ENCODE peak calls at places on chromosomes 11 and 22, in eight cellular contexts. H, M, P, E, G, Q, S and O are unnamed samples.
A peak's percentile ranks its signal among the peaks of the same experiment; 100 is the strongest.

GRCh38 chr11:60931897-60932296 is 7.6 kb downstream of the TMEM132A start:
- DNase-seq in E (no peak), Q (no peak), P (no peak), H (no peak), M (no peak), G (no peak), S (no peak), O (no peak)

GRCh38 chr11:134995746-134996145 is 583.7 kb upstream of the B3GAT1 start:
- DNase-seq in M (no peak), H (no peak), P (no peak), G (no peak), S (no peak), Q (no peak), E (no peak), O (no peak)

GRCh38 chr22:24146190-24146616 is 35.1 kb upstream of the SUSD2 start:
- DNase-seq in G (peak; percentile 50), M (peak; percentile 83), S (no peak), E (peak; percentile 80), Q (no peak), H (no peak), P (peak; percentile 55), O (peak; percentile 53)

GRCh38 chr22:36398602-36399472 is 11.1 kb upstream of the MYH9 start:
- DNase-seq in Q (no peak), E (peak; percentile 51), P (no peak), M (peak; percentile 87), G (no peak), S (no peak), H (no peak), O (no peak)

GRCh38 chr11:34457607-34458006 is 18.9 kb downstream of the CAT start:
- DNase-seq in H (no peak), P (no peak), M (no peak), G (no peak), E (no peak), S (no peak), Q (no peak), O (no peak)

GRCh38 chr22:36155702-36156101 is 4.9 kb downstream of the APOL3 start:
- DNase-seq in Q (no peak), M (no peak), E (peak; percentile 35), H (no peak), P (peak; percentile 12), G (no peak), S (no peak), O (no peak)

GRCh38 chr11:48044577-48044976 is 64.2 kb downstream of the PTPRJ start:
- DNase-seq in P (no peak), E (no peak), G (no peak), Q (no peak), S (no peak), H (no peak), M (no peak), O (no peak)

GRCh38 chr22:42889290-42889689 is 32.2 kb upstream of the ARFGAP3 start:
- DNase-seq in S (no peak), E (no peak), M (no peak), Q (peak; percentile 97), P (no peak), G (no peak), H (no peak), O (no peak)

GRCh38 chr11:132060546-132060945 is 690.1 kb downstream of the NTM start:
- DNase-seq in G (no peak), M (peak; percentile 23), Q (no peak), E (no peak), H (no peak), P (no peak), S (no peak), O (no peak)

GRCh38 chr11:12677131-12677530 is 2.9 kb downstream of the TEAD1 start:
- DNase-seq in M (no peak), H (no peak), G (peak; percentile 57), E (no peak), P (no peak), Q (no peak), S (no peak), O (no peak)

GRCh38 chr11:111063711-111064110 is 181.8 kb upstream of the POU2AF2 start:
- DNase-seq in P (no peak), M (peak; percentile 42), S (no peak), G (no peak), H (no peak), Q (no peak), E (no peak), O (no peak)

GRCh38 chr11:76251576-76251975 is 45.3 kb upstream of the WNT11 start:
- DNase-seq in Q (no peak), G (no peak), H (no peak), S (no peak), E (no peak), P (no peak), M (no peak), O (no peak)

GRCh38 chr11:9748361-9748970 is 84.6 kb downstream of the SWAP70 start:
- DNase-seq in Q (peak; percentile 72), M (peak; percentile 79), E (peak; percentile 63), H (peak; percentile 70), S (no peak), P (peak; percentile 72), G (peak; percentile 70), O (peak; percentile 85)

GRCh38 chr11:1655168-1656060 is 25.8 kb downstream of the KRTAP5-5 start:
- DNase-seq in Q (no peak), M (no peak), H (no peak), S (no peak), G (peak; percentile 33), E (no peak), P (no peak), O (no peak)

GRCh38 chr11:8366316-8366715 is 102.6 kb upstream of the LMO1 start:
- DNase-seq in S (no peak), H (no peak), Q (no peak), G (no peak), E (no peak), M (no peak), P (no peak), O (no peak)

GRCh38 chr22:45223304-45224117 is 17.2 kb downstream of the KIAA0930 start:
- DNase-seq in P (no peak), M (no peak), S (no peak), Q (no peak), H (no peak), E (no peak), G (no peak), O (no peak)

GRCh38 chr22:30212363-30212995 is 34.1 kb downstream of the LIF start:
- DNase-seq in G (peak; percentile 30), E (peak; percentile 96), H (peak; percentile 93), S (no peak), P (no peak), M (peak; percentile 95), Q (no peak), O (peak; percentile 98)

GRCh38 chr11:9772218-9772617 is 108.3 kb downstream of the SWAP70 start:
- DNase-seq in Q (no peak), S (no peak), E (no peak), H (no peak), G (no peak), M (no peak), P (no peak), O (no peak)

GRCh38 chr11:45897556-45897955 is 9.5 kb downstream of the FREY1 start:
- DNase-seq in S (no peak), H (no peak), E (no peak), M (no peak), P (no peak), Q (no peak), G (peak; percentile 33), O (peak; percentile 26)

GRCh38 chr11:27183672-27184457 is 143.2 kb downstream of the BBOX1 start:
- DNase-seq in M (peak; percentile 72), P (peak; percentile 39), Q (peak; percentile 12), H (peak; percentile 51), G (peak; percentile 25), S (no peak), E (peak; percentile 63), O (peak; percentile 78)

GRCh38 chr11:126522152-126522551 is 166.7 kb downstream of the ST3GAL4 start:
- DNase-seq in P (peak; percentile 21), G (no peak), H (no peak), M (peak; percentile 10), E (no peak), S (no peak), Q (no peak), O (peak; percentile 20)

GRCh38 chr11:102757823-102758549 is 22.4 kb downstream of the MMP10 start:
- DNase-seq in P (no peak), S (no peak), M (peak; percentile 89), Q (no peak), H (no peak), E (no peak), G (no peak), O (no peak)

GRCh38 chr22:38824587-38824986 is 19.2 kb downstream of the NPTXR start:
- DNase-seq in P (peak; percentile 67), G (no peak), E (peak; percentile 73), M (peak; percentile 75), H (no peak), Q (no peak), S (peak; percentile 61), O (peak; percentile 49)
- TF ChIP-seq RAD21 in P (peak; percentile 35), G (no peak), E (peak; percentile 20), M (peak; percentile 30), H (peak; percentile 17), Q (no peak), S (peak; percentile 69), O (no peak)

DNA sequence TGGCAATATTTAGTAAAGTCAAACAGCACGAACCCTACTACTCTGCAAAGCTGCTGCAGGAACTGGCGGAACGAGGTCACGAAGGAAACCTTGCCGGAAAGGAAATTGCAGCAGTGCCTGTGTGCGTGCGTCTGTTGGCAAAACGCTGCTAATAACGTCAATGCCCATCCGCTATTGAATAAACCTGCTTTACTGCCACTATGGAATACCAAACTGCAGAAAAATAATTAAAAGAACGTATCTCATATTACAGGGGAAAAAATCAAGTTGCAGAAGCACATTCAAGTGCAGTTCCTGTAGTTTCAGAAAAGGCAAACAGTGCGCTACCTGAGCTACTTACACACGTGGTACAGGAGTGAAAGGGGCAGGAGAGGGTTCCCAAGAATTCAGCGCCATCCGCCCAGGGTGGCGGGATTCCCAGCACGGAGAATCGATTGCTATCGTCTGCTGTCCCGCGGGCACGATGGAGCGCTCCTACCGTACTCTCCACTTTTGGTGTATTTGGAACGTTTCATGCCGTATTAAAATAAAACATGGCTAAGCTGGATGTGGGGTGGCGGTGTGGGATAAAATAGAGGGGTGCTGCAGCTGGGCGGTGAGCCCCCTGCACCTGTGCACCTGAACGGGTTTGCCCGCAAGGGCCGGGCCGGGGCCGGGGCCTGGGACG is 516 bp upstream of the NADSYN1 start:
- DNase-seq in M (peak; percentile 35), P (no peak), E (peak; percentile 11), Q (no peak), S (no peak), G (no peak), H (no peak), O (no peak)
- TF ChIP-seq RAD21 in M (no peak), P (no peak), E (no peak), Q (no peak), S (no peak), G (no peak), H (no peak), O (no peak)

DNA sequence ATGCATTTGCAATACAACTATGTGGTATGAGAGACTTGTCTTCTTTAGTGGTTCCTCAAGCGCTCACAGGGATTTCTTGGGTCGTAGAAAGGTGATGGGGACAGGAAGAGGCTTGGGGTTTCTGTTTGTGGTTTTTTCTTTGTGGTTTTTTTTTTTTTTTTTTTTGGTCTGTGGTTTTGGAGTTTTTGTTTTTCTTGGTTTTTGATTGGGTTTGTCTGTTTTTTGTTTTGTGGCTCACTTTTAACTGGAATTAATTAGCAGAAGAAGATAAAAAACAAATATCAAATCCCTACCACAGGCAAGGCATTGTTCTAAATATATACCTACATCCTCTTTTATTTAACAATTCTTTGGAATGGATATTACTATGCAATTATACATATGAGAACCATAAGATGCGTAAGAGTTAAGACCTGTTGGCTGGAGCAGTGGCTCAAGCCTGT is 5.5 kb downstream of the TTC28 start:
- DNase-seq in M (peak; percentile 43), P (peak; percentile 32), G (peak; percentile 10), H (no peak), E (no peak), S (no peak), Q (peak; percentile 40), O (no peak)
- TF ChIP-seq RAD21 in M (no peak), P (no peak), G (no peak), H (no peak), E (no peak), S (no peak), Q (no peak), O (no peak)

GRCh38 chr11:65392186-65392829 is 5.9 kb downstream of the FRMD8 start:
- DNase-seq in H (no peak), P (no peak), S (no peak), G (peak; percentile 66), M (no peak), E (no peak), Q (no peak), O (no peak)
- TF ChIP-seq RAD21 in H (no peak), P (no peak), S (no peak), G (no peak), M (no peak), E (no peak), Q (no peak), O (no peak)